ENCODE peak calls at places on chromosomes 5 and 9, in six cellular contexts. T, S, R, W, Q and Z are unnamed samples.

GRCh38 chr9:121463026-121463827 is 36.4 kb downstream of the GGTA1 start:
- DNase-seq in R (no peak), T (no peak), Q (peak), W (peak), S (no peak), Z (no peak)

GRCh38 chr5:139655727-139656271 is 7.7 kb downstream of the CXXC5 start:
- DNase-seq in Q (no peak), S (no peak), R (no peak), T (peak), W (no peak), Z (no peak)

GRCh38 chr5:1958211-1959010 is 75.7 kb upstream of the IRX4 start:
- DNase-seq in S (no peak), T (no peak), Q (no peak), R (no peak), W (no peak), Z (no peak)

GRCh38 chr5:31476607-31477200 is 55.2 kb downstream of the DROSHA start:
- DNase-seq in R (no peak), T (no peak), W (no peak), Q (no peak), S (no peak), Z (no peak)

GRCh38 chr5:86979801-86980510 is 287.7 kb upstream of the RASA1 start:
- DNase-seq in W (peak), Q (no peak), R (no peak), S (no peak), T (peak), Z (no peak)

GRCh38 chr5:6583049-6583880 is 49.6 kb downstream of the NSUN2 start:
- DNase-seq in T (no peak), R (no peak), W (no peak), S (no peak), Q (peak), Z (no peak)

GRCh38 chr5:125463441-125464092 is 717.1 kb upstream of the ZNF608 start:
- DNase-seq in T (no peak), R (no peak), Q (no peak), W (no peak), S (no peak), Z (no peak)

GRCh38 chr5:103785569-103785968 is 223.0 kb upstream of the NUDT12 start:
- DNase-seq in Q (no peak), R (no peak), S (no peak), T (no peak), W (peak), Z (no peak)

GRCh38 chr9:96027271-96028131 is 152.0 kb downstream of the ERCC6L2 start:
- DNase-seq in W (no peak), Q (no peak), S (no peak), R (no peak), T (no peak), Z (peak)

GRCh38 chr5:73759771-73760170 is 133.8 kb downstream of the ARHGEF28 start:
- DNase-seq in S (no peak), R (no peak), Q (no peak), W (no peak), T (no peak), Z (no peak)

GRCh38 chr9:133371261-133371711 is 4.6 kb downstream of the SURF4 start:
- DNase-seq in Q (no peak), W (peak), S (peak), R (no peak), T (no peak), Z (peak)

GRCh38 chr5:671459-672328 is 21.5 kb downstream of the TPPP start:
- DNase-seq in W (peak), Q (peak), R (peak), T (peak), S (peak), Z (peak)

GRCh38 chr9:751137-752051 is 90.1 kb upstream of the DMRT1 start:
- DNase-seq in T (peak), Q (no peak), R (no peak), S (no peak), W (peak), Z (no peak)

GRCh38 chr9:70402213-70402612 is 12.2 kb downstream of the KLF9 start:
- DNase-seq in Q (no peak), W (no peak), S (no peak), T (no peak), R (no peak), Z (no peak)

GRCh38 chr9:6584881-6585597 is 60.5 kb downstream of the GLDC start:
- DNase-seq in R (no peak), T (peak), Q (no peak), S (no peak), W (no peak), Z (no peak)

GRCh38 chr9:22922222-22922621 is 475.6 kb downstream of the DMRTA1 start:
- DNase-seq in R (no peak), Q (no peak), T (no peak), W (no peak), S (no peak), Z (no peak)

GRCh38 chr5:152514827-152515397 is 109.8 kb upstream of the NMUR2 start:
- DNase-seq in W (no peak), S (no peak), T (no peak), Q (no peak), R (no peak), Z (no peak)

GRCh38 chr5:178141550-178141949 is 10.7 kb downstream of the RMND5B start:
- DNase-seq in R (no peak), S (no peak), W (no peak), T (no peak), Q (no peak), Z (no peak)

GRCh38 chr5:163642904-163643303 is 137.5 kb downstream of the MAT2B start:
- DNase-seq in W (no peak), S (no peak), T (no peak), R (no peak), Q (no peak), Z (no peak)

GRCh38 chr5:39194466-39195136 is 24.8 kb downstream of the FYB1 start:
- DNase-seq in Q (no peak), R (no peak), S (no peak), W (peak), T (peak), Z (no peak)

GRCh38 chr5:64594601-64595518 is 89.0 kb downstream of the RGS7BP start:
- DNase-seq in R (no peak), S (no peak), T (no peak), W (no peak), Q (no peak), Z (no peak)

GRCh38 chr5:119355244-119355635 is 579 bp upstream of the TNFAIP8 start:
- DNase-seq in R (no peak), S (no peak), T (no peak), Q (no peak), W (no peak), Z (peak)

GRCh38 chr5:170219615-170220014 is 13.2 kb upstream of the C5orf58 start:
- DNase-seq in W (peak), Q (no peak), S (no peak), T (peak), R (no peak), Z (no peak)

GRCh38 chr5:55303238-55303690 is 4.2 kb downstream of the DHX29 start:
- DNase-seq in R (no peak), S (no peak), T (peak), W (peak), Q (no peak), Z (no peak)

GRCh38 chr5:107512029-107512428 is 158.7 kb downstream of the EFNA5 start:
- DNase-seq in R (no peak), Q (no peak), W (no peak), T (no peak), S (no peak), Z (no peak)

GRCh38 chr9:136578620-136578914 is 32.7 kb upstream of the NOTCH1 start:
- DNase-seq in Q (no peak), W (no peak), S (no peak), T (no peak), R (no peak), Z (no peak)

DNA sequence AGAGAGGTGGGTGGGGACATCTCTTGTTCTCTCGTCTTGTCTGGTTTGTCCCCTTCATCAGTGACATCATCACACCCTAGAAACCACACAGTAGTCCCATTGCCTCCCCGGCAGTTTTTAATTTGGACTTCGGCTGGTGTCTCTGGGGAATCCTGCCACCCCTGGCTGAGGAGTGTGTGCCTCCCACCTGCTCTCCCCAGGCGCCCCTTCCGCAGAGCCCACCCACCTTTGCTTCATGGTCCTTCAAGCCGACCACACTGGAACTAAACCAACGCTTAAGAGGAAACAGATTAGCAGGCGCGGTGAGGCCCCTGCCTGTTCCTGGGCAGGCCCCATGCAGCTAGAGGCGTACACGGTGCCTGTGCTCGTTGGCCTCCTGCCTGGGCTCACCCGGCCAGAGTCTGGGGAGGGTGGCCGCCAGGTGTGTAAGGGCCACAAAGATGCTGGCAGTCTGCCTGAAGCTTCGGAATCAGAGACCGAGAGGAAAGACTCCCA is 107.6 kb upstream of the SPRY4 start:
- DNase-seq in T (no peak), Q (no peak), R (no peak), S (no peak), W (no peak), Z (peak)
- TF ChIP-seq CTCF in T (no peak), Q (no peak), R (no peak), S (no peak), W (no peak), Z (no peak)

GRCh38 chr5:53206562-53206961 is 97.0 kb upstream of the MOCS2 start:
- DNase-seq in W (no peak), R (no peak), S (no peak), T (no peak), Q (no peak), Z (no peak)

GRCh38 chr5:53211799-53212198 is 102.2 kb upstream of the MOCS2 start:
- DNase-seq in T (peak), S (no peak), W (peak), R (no peak), Q (no peak), Z (no peak)
- TF ChIP-seq CTCF in T (no peak), S (no peak), W (peak), R (no peak), Q (no peak), Z (no peak)

DNA sequence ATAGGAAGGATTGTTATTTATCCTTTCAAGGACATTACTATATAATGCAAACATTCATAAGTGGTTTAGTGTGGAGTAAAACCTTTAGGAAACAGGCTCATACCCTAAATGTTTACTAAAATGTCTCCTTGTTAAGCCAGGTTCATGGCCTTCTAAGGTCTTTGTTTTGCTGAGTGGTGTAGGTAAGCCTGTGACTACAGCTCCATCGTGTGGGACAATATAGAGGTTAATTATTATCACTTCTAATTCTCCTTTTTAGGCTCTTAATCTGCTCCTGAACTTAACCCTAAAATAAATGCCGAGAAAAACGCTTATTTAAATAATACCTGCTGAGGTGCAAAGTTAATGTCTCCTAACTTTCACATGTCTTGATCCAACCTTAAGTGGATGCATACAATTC is 43.8 kb downstream of the SPINK5 start:
- DNase-seq in T (no peak), S (no peak), W (no peak), Q (no peak), R (no peak), Z (no peak)
- TF ChIP-seq CTCF in T (no peak), S (no peak), W (no peak), Q (peak), R (no peak), Z (no peak)

GRCh38 chr5:171568389-171568788 is 148.9 kb downstream of the FGF18 start:
- DNase-seq in W (no peak), R (no peak), T (no peak), Q (no peak), S (no peak), Z (no peak)

DNA sequence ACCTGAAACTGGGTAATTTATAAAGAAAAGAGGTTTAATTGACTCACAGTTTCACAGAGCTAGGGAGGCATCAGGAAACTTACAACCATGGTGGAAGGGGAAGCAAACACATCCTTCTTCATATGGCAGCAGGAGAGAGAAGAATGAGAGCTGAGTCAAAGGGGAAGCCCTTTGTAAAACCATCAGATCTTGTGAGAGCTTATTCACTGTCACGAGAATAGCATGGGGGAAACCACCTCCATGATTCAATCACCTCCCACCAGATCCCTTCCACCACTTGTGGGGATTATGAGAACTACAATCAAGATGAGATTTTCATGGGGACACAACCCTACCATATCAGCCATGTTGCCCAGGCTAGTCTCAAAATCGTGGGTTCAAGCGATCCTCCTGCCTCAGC is 143.4 kb downstream of the FGF18 start:
- DNase-seq in T (no peak), R (no peak), S (no peak), Q (no peak), W (peak), Z (no peak)
- TF ChIP-seq CTCF in T (no peak), R (no peak), S (no peak), Q (no peak), W (peak), Z (no peak)